ENCODE peak calls at places on chromosomes 11 and 22, in four cellular contexts. G, C, K and Y are unnamed samples.

GRCh38 chr11:74462009-74462408 is 5.3 kb downstream of the KCNE3 start:
- DNase-seq in G (peak), C (no peak), K (no peak), Y (no peak)

GRCh38 chr11:79047356-79047755 is 393.5 kb downstream of the TENM4 start:
- DNase-seq in G (no peak), C (no peak), K (no peak), Y (no peak)

GRCh38 chr22:46360891-46361290 is 25.4 kb downstream of the TRMU start:
- DNase-seq in G (no peak), C (no peak), K (no peak), Y (no peak)

GRCh38 chr11:67264886-67265632 is 1.2 kb upstream of the GRK2 start:
- DNase-seq in G (no peak), C (no peak), K (no peak), Y (no peak)

GRCh38 chr22:47767403-47767802 is 1005.0 kb downstream of the TBC1D22A start:
- DNase-seq in G (no peak), C (no peak), K (no peak), Y (no peak)

GRCh38 chr11:78372114-78372768 is 45.4 kb downstream of the GAB2 start:
- DNase-seq in G (no peak), C (no peak), K (no peak), Y (no peak)

GRCh38 chr11:8178297-8178696 is 9.5 kb upstream of the RIC3 start:
- DNase-seq in G (no peak), C (no peak), K (no peak), Y (no peak)

GRCh38 chr11:66694056-66694410 is 16.3 kb upstream of the RBM4B start:
- DNase-seq in G (no peak), C (no peak), K (no peak), Y (no peak)

GRCh38 chr11:133907216-133907615 is 49.6 kb downstream of the IGSF9B start:
- DNase-seq in G (no peak), C (no peak), K (no peak), Y (no peak)

GRCh38 chr22:28799834-28800307 is 498 bp downstream of the XBP1 start:
- DNase-seq in G (peak), C (no peak), K (no peak), Y (peak)

GRCh38 chr11:64976651-64977050 is 4.7 kb upstream of the MAJIN start:
- DNase-seq in G (no peak), C (no peak), K (no peak), Y (no peak)

GRCh38 chr22:40345271-40345670 is 1.0 kb upstream of the ADSL start:
- DNase-seq in G (no peak), C (no peak), K (no peak), Y (no peak)

GRCh38 chr11:111454561-111455192 is 57.5 kb downstream of the BTG4 start:
- DNase-seq in G (peak), C (peak), K (no peak), Y (peak)

GRCh38 chr11:58770627-58771457 is 39.1 kb upstream of the GLYAT start:
- DNase-seq in G (peak), C (no peak), K (no peak), Y (no peak)

GRCh38 chr11:69913591-69914285 is 94.5 kb upstream of the FGF3 start:
- DNase-seq in G (no peak), C (no peak), K (no peak), Y (no peak)

GRCh38 chr11:27296406-27296994 is 66.5 kb downstream of the CCDC34 start:
- DNase-seq in G (peak), C (no peak), K (no peak), Y (peak)

GRCh38 chr22:44109417-44109816 is 71.3 kb upstream of the PARVG start:
- DNase-seq in G (no peak), C (no peak), K (no peak), Y (peak)

DNA sequence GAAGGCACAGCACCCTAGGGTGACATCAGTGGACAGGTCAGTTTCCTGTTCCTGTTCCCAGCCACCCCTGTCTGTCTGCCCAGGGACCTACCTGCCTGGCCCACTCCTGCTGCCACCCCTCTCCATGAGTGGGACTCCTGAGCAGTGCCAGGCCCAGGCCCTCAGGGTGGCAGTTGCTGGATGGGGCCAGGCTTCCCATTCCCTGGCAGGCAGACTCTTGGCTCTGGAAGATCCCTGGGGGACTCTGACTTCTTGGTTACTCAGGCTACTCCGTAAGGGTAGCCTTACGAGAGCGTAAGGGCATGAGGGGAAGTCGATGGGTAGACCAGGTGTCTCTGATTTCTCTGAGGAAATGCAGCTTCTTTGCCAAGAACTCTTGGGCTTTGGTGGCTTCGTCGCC is 2.7 kb downstream of the TAGLN start:
- DNase-seq in G (no peak), C (no peak), K (no peak), Y (no peak)
- TF ChIP-seq NRF1 in G (no peak), C (no peak), K (no peak), Y (no peak)

GRCh38 chr22:33971561-33971961 is 51.3 kb upstream of the LARGE1 start:
- DNase-seq in G (no peak), C (no peak), K (no peak), Y (no peak)

DNA sequence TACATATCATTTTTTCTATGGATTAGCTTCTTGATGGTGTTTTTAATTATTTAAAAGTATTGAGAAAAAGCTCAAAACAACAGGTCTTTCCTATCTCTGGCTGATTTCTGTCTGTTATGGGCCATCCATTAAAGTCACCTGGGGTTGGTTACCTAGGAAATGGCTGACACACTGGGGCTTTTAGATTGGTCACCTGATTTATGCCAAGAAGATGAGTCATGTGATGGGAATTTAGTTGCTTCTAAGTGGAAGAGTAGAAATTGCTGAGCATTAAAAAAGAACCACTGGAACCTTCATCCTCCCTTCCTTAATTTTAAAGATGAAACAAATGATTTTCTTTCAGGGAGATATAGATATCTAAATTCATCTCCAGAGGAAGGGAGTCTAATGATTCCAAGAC is 48.8 kb upstream of the LARGE1 start:
- DNase-seq in G (no peak), C (no peak), K (no peak), Y (no peak)
- TF ChIP-seq NRF1 in G (no peak), C (no peak), K (no peak), Y (no peak)

GRCh38 chr11:1140642-1141490 is 16.9 kb upstream of the MUC5AC start:
- DNase-seq in G (no peak), C (no peak), K (no peak), Y (no peak)

GRCh38 chr11:1134848-1135445 is 22.8 kb upstream of the MUC5AC start:
- DNase-seq in G (no peak), C (no peak), K (no peak), Y (no peak)

GRCh38 chr11:1138053-1138452 is 19.7 kb upstream of the MUC5AC start:
- DNase-seq in G (no peak), C (no peak), K (no peak), Y (no peak)

GRCh38 chr11:1139441-1140066 is 18.2 kb upstream of the MUC5AC start:
- DNase-seq in G (no peak), C (no peak), K (no peak), Y (no peak)
- TF ChIP-seq NRF1 in G (no peak), C (no peak), K (no peak), Y (no peak)

DNA sequence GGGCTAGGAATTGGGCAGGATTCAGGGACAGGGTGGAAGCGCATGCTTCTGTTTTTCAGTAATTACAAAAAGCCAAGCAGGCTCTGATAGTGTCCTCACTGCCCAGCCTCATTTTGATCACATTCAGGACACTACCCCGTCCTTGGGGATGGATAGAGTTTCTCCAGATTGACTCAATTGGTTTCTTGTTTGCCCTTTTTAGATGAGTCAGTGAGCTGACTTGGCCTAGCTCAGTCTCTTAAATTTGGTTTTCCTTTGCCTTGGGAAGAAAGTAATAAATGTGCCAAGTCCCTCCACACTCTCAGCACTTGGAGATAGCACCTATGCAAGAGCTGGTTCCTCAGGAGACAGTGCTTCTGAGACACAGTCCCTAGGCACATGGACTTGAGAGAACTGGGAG is 25.5 kb downstream of the DKK3 start:
- DNase-seq in G (no peak), C (no peak), K (no peak), Y (no peak)
- TF ChIP-seq NRF1 in G (no peak), C (no peak), K (no peak), Y (no peak)